ENCODE peak calls at places on chromosome 7, in five cellular contexts. One of them, this sample, is unnamed.

GRCh38 chr7:137891016-137891655 is 44.4 kb upstream of the DGKI start:
- DNase-seq in cardiac muscle cell: no peak
- DNase-seq in activated T-helper 1 cell treated with anti-CD3 and anti-CD28 coated beads, Interleukin-12 subunit alpha, Interleukin-12 subunit beta, Interleukin-2, Interleukin-4 antibody, amounts not matched to agents 30 ng/mL and 10 ng/mL and 1 ng/mL, durations not matched to agents 14 hours and 24 hours and 36 hours: no peak
- DNase-seq in amniotic stem cell: no peak
- DNase-seq in spleen: no peak
- DNase-seq in this sample: no peak

GRCh38 chr7:83732305-83732704 is 83.4 kb upstream of the SEMA3E start:
- DNase-seq in cardiac muscle cell: no peak
- DNase-seq in activated T-helper 1 cell treated with anti-CD3 and anti-CD28 coated beads, Interleukin-12 subunit alpha, Interleukin-12 subunit beta, Interleukin-2, Interleukin-4 antibody, amounts not matched to agents 30 ng/mL and 10 ng/mL and 1 ng/mL, durations not matched to agents 14 hours and 24 hours and 36 hours: no peak
- DNase-seq in amniotic stem cell: no peak
- DNase-seq in spleen: no peak
- DNase-seq in this sample: no peak

GRCh38 chr7:92634924-92635519 is 44.8 kb upstream of the FAM133B start:
- DNase-seq in cardiac muscle cell: no peak
- DNase-seq in activated T-helper 1 cell treated with anti-CD3 and anti-CD28 coated beads, Interleukin-12 subunit alpha, Interleukin-12 subunit beta, Interleukin-2, Interleukin-4 antibody, amounts not matched to agents 30 ng/mL and 10 ng/mL and 1 ng/mL, durations not matched to agents 14 hours and 24 hours and 36 hours: peak
- DNase-seq in amniotic stem cell: peak
- DNase-seq in spleen: no peak
- DNase-seq in this sample: no peak

GRCh38 chr7:126700807-126701604 is 551.7 kb downstream of the GRM8 start:
- DNase-seq in cardiac muscle cell: peak
- DNase-seq in activated T-helper 1 cell treated with anti-CD3 and anti-CD28 coated beads, Interleukin-12 subunit alpha, Interleukin-12 subunit beta, Interleukin-2, Interleukin-4 antibody, amounts not matched to agents 30 ng/mL and 10 ng/mL and 1 ng/mL, durations not matched to agents 14 hours and 24 hours and 36 hours: peak
- DNase-seq in amniotic stem cell: no peak
- DNase-seq in spleen: peak
- DNase-seq in this sample: peak

GRCh38 chr7:100966542-100967291 is 2.6 kb upstream of the MUC12 start:
- DNase-seq in cardiac muscle cell: no peak
- DNase-seq in activated T-helper 1 cell treated with anti-CD3 and anti-CD28 coated beads, Interleukin-12 subunit alpha, Interleukin-12 subunit beta, Interleukin-2, Interleukin-4 antibody, amounts not matched to agents 30 ng/mL and 10 ng/mL and 1 ng/mL, durations not matched to agents 14 hours and 24 hours and 36 hours: no peak
- DNase-seq in amniotic stem cell: no peak
- DNase-seq in spleen: no peak
- DNase-seq in this sample: no peak

GRCh38 chr7:2523941-2524807 is 4.6 kb downstream of the LFNG start:
- DNase-seq in cardiac muscle cell: no peak
- DNase-seq in activated T-helper 1 cell treated with anti-CD3 and anti-CD28 coated beads, Interleukin-12 subunit alpha, Interleukin-12 subunit beta, Interleukin-2, Interleukin-4 antibody, amounts not matched to agents 30 ng/mL and 10 ng/mL and 1 ng/mL, durations not matched to agents 14 hours and 24 hours and 36 hours: no peak
- DNase-seq in amniotic stem cell: peak
- DNase-seq in spleen: peak
- DNase-seq in this sample: no peak

GRCh38 chr7:539731-540411 is 20.2 kb upstream of the PDGFA start:
- DNase-seq in cardiac muscle cell: no peak
- DNase-seq in activated T-helper 1 cell treated with anti-CD3 and anti-CD28 coated beads, Interleukin-12 subunit alpha, Interleukin-12 subunit beta, Interleukin-2, Interleukin-4 antibody, amounts not matched to agents 30 ng/mL and 10 ng/mL and 1 ng/mL, durations not matched to agents 14 hours and 24 hours and 36 hours: no peak
- DNase-seq in amniotic stem cell: no peak
- DNase-seq in spleen: no peak
- DNase-seq in this sample: no peak

GRCh38 chr7:69204936-69205335 is 393.3 kb upstream of the AUTS2 start:
- DNase-seq in cardiac muscle cell: no peak
- DNase-seq in activated T-helper 1 cell treated with anti-CD3 and anti-CD28 coated beads, Interleukin-12 subunit alpha, Interleukin-12 subunit beta, Interleukin-2, Interleukin-4 antibody, amounts not matched to agents 30 ng/mL and 10 ng/mL and 1 ng/mL, durations not matched to agents 14 hours and 24 hours and 36 hours: no peak
- DNase-seq in amniotic stem cell: no peak
- DNase-seq in spleen: no peak
- DNase-seq in this sample: no peak

GRCh38 chr7:8388257-8388625 is 45.2 kb upstream of the NXPH1 start:
- DNase-seq in cardiac muscle cell: no peak
- DNase-seq in activated T-helper 1 cell treated with anti-CD3 and anti-CD28 coated beads, Interleukin-12 subunit alpha, Interleukin-12 subunit beta, Interleukin-2, Interleukin-4 antibody, amounts not matched to agents 30 ng/mL and 10 ng/mL and 1 ng/mL, durations not matched to agents 14 hours and 24 hours and 36 hours: no peak
- DNase-seq in amniotic stem cell: no peak
- DNase-seq in spleen: no peak
- DNase-seq in this sample: no peak

GRCh38 chr7:47552631-47553030 is 29.3 kb downstream of the TNS3 start:
- DNase-seq in cardiac muscle cell: no peak
- DNase-seq in activated T-helper 1 cell treated with anti-CD3 and anti-CD28 coated beads, Interleukin-12 subunit alpha, Interleukin-12 subunit beta, Interleukin-2, Interleukin-4 antibody, amounts not matched to agents 30 ng/mL and 10 ng/mL and 1 ng/mL, durations not matched to agents 14 hours and 24 hours and 36 hours: no peak
- DNase-seq in amniotic stem cell: no peak
- DNase-seq in spleen: no peak
- DNase-seq in this sample: no peak

GRCh38 chr7:31079126-31079918 is 27.2 kb downstream of the ADCYAP1R1 start:
- DNase-seq in cardiac muscle cell: no peak
- DNase-seq in activated T-helper 1 cell treated with anti-CD3 and anti-CD28 coated beads, Interleukin-12 subunit alpha, Interleukin-12 subunit beta, Interleukin-2, Interleukin-4 antibody, amounts not matched to agents 30 ng/mL and 10 ng/mL and 1 ng/mL, durations not matched to agents 14 hours and 24 hours and 36 hours: no peak
- DNase-seq in amniotic stem cell: no peak
- DNase-seq in spleen: peak
- DNase-seq in this sample: no peak

GRCh38 chr7:158614695-158615094 is 27.1 kb upstream of the PTPRN2 start:
- DNase-seq in cardiac muscle cell: no peak
- DNase-seq in activated T-helper 1 cell treated with anti-CD3 and anti-CD28 coated beads, Interleukin-12 subunit alpha, Interleukin-12 subunit beta, Interleukin-2, Interleukin-4 antibody, amounts not matched to agents 30 ng/mL and 10 ng/mL and 1 ng/mL, durations not matched to agents 14 hours and 24 hours and 36 hours: no peak
- DNase-seq in amniotic stem cell: peak
- DNase-seq in spleen: no peak
- DNase-seq in this sample: no peak

GRCh38 chr7:22675436-22675835 is 51.6 kb upstream of the IL6 start:
- DNase-seq in cardiac muscle cell: no peak
- DNase-seq in activated T-helper 1 cell treated with anti-CD3 and anti-CD28 coated beads, Interleukin-12 subunit alpha, Interleukin-12 subunit beta, Interleukin-2, Interleukin-4 antibody, amounts not matched to agents 30 ng/mL and 10 ng/mL and 1 ng/mL, durations not matched to agents 14 hours and 24 hours and 36 hours: no peak
- DNase-seq in amniotic stem cell: no peak
- DNase-seq in spleen: no peak
- DNase-seq in this sample: no peak